ENCODE peak calls at places on chromosomes 4 and X, in ten cellular contexts. One of them, this sample, is unnamed.

GRCh38 chr4:111494971-111495370 is 650.3 kb upstream of the FAM241A start:
- DNase-seq in EL: peak
- DNase-seq in iPS-NIHi11: no peak
- DNase-seq in NT2/D1: no peak
- DNase-seq in fibroblast of the conjunctiva: no peak
- DNase-seq in lower leg skin: no peak
- DNase-seq in pancreas: no peak
- DNase-seq in hepatocyte: no peak
- DNase-seq in activated naive CD4-positive, alpha-beta T cell treated with anti-CD3 and anti-CD28 coated beads, Interleukin-2, amount 50 U/mL, for 72 hours: no peak
- DNase-seq in SK-N-DZ: no peak
- DNase-seq in this sample: no peak

GRCh38 chr4:108555701-108556100 is 64.7 kb upstream of the RPL34 start:
- DNase-seq in EL: no peak
- DNase-seq in iPS-NIHi11: no peak
- DNase-seq in NT2/D1: no peak
- DNase-seq in fibroblast of the conjunctiva: no peak
- DNase-seq in lower leg skin: no peak
- DNase-seq in pancreas: no peak
- DNase-seq in hepatocyte: no peak
- DNase-seq in activated naive CD4-positive, alpha-beta T cell treated with anti-CD3 and anti-CD28 coated beads, Interleukin-2, amount 50 U/mL, for 72 hours: no peak
- DNase-seq in SK-N-DZ: no peak
- DNase-seq in this sample: no peak

GRCh38 chrX:10618911-10619310 is 1.5 kb downstream of the MID1 start:
- DNase-seq in EL: peak
- DNase-seq in iPS-NIHi11: no peak
- DNase-seq in NT2/D1: no peak
- DNase-seq in fibroblast of the conjunctiva: no peak
- DNase-seq in lower leg skin: no peak
- DNase-seq in pancreas: no peak
- DNase-seq in hepatocyte: peak
- DNase-seq in activated naive CD4-positive, alpha-beta T cell treated with anti-CD3 and anti-CD28 coated beads, Interleukin-2, amount 50 U/mL, for 72 hours: no peak
- DNase-seq in SK-N-DZ: no peak
- DNase-seq in this sample: peak

GRCh38 chr4:186829740-186830449 is 106.2 kb upstream of the FAT1 start:
- DNase-seq in EL: peak
- DNase-seq in iPS-NIHi11: no peak
- DNase-seq in NT2/D1: no peak
- DNase-seq in fibroblast of the conjunctiva: no peak
- DNase-seq in lower leg skin: no peak
- DNase-seq in pancreas: no peak
- DNase-seq in hepatocyte: peak
- DNase-seq in activated naive CD4-positive, alpha-beta T cell treated with anti-CD3 and anti-CD28 coated beads, Interleukin-2, amount 50 U/mL, for 72 hours: no peak
- DNase-seq in SK-N-DZ: no peak
- DNase-seq in this sample: no peak

GRCh38 chr4:1249148-1249730 is 309 bp upstream of the CTBP1 start:
- DNase-seq in EL: peak
- DNase-seq in iPS-NIHi11: peak
- DNase-seq in NT2/D1: peak
- DNase-seq in fibroblast of the conjunctiva: peak
- DNase-seq in lower leg skin: no peak
- DNase-seq in pancreas: peak
- DNase-seq in hepatocyte: peak
- DNase-seq in activated naive CD4-positive, alpha-beta T cell treated with anti-CD3 and anti-CD28 coated beads, Interleukin-2, amount 50 U/mL, for 72 hours: peak
- DNase-seq in SK-N-DZ: peak
- DNase-seq in this sample: peak

GRCh38 chrX:39613508-39613921 is 484.2 kb downstream of the BCOR start:
- DNase-seq in EL: no peak
- DNase-seq in iPS-NIHi11: peak
- DNase-seq in NT2/D1: peak
- DNase-seq in fibroblast of the conjunctiva: no peak
- DNase-seq in lower leg skin: no peak
- DNase-seq in pancreas: peak
- DNase-seq in hepatocyte: peak
- DNase-seq in activated naive CD4-positive, alpha-beta T cell treated with anti-CD3 and anti-CD28 coated beads, Interleukin-2, amount 50 U/mL, for 72 hours: peak
- DNase-seq in SK-N-DZ: no peak
- DNase-seq in this sample: peak

GRCh38 chr4:144787365-144788263 is 141.7 kb downstream of the HHIP start:
- DNase-seq in EL: peak
- DNase-seq in iPS-NIHi11: peak
- DNase-seq in NT2/D1: peak
- DNase-seq in fibroblast of the conjunctiva: peak
- DNase-seq in lower leg skin: no peak
- DNase-seq in pancreas: no peak
- DNase-seq in hepatocyte: peak
- DNase-seq in activated naive CD4-positive, alpha-beta T cell treated with anti-CD3 and anti-CD28 coated beads, Interleukin-2, amount 50 U/mL, for 72 hours: no peak
- DNase-seq in SK-N-DZ: peak
- DNase-seq in this sample: no peak

GRCh38 chr4:87555751-87556619 is 26.8 kb upstream of the SPARCL1 start:
- DNase-seq in EL: peak
- DNase-seq in iPS-NIHi11: no peak
- DNase-seq in NT2/D1: no peak
- DNase-seq in fibroblast of the conjunctiva: peak
- DNase-seq in lower leg skin: no peak
- DNase-seq in pancreas: no peak
- DNase-seq in hepatocyte: no peak
- DNase-seq in activated naive CD4-positive, alpha-beta T cell treated with anti-CD3 and anti-CD28 coated beads, Interleukin-2, amount 50 U/mL, for 72 hours: no peak
- DNase-seq in SK-N-DZ: no peak
- DNase-seq in this sample: no peak

GRCh38 chr4:92969650-92970370 is 666.0 kb downstream of the GRID2 start:
- DNase-seq in EL: peak
- DNase-seq in iPS-NIHi11: peak
- DNase-seq in NT2/D1: no peak
- DNase-seq in fibroblast of the conjunctiva: peak
- DNase-seq in lower leg skin: no peak
- DNase-seq in pancreas: no peak
- DNase-seq in hepatocyte: peak
- DNase-seq in activated naive CD4-positive, alpha-beta T cell treated with anti-CD3 and anti-CD28 coated beads, Interleukin-2, amount 50 U/mL, for 72 hours: no peak
- DNase-seq in SK-N-DZ: no peak
- DNase-seq in this sample: no peak

GRCh38 chr4:180953572-180953971 is 1289.6 kb upstream of the TENM3 start:
- DNase-seq in EL: no peak
- DNase-seq in iPS-NIHi11: peak
- DNase-seq in NT2/D1: no peak
- DNase-seq in fibroblast of the conjunctiva: no peak
- DNase-seq in lower leg skin: no peak
- DNase-seq in pancreas: no peak
- DNase-seq in hepatocyte: no peak
- DNase-seq in activated naive CD4-positive, alpha-beta T cell treated with anti-CD3 and anti-CD28 coated beads, Interleukin-2, amount 50 U/mL, for 72 hours: no peak
- DNase-seq in SK-N-DZ: no peak
- DNase-seq in this sample: no peak

GRCh38 chr4:8295471-8295870 is 25.9 kb downstream of the HTRA3 start:
- DNase-seq in EL: no peak
- DNase-seq in iPS-NIHi11: no peak
- DNase-seq in NT2/D1: no peak
- DNase-seq in fibroblast of the conjunctiva: no peak
- DNase-seq in lower leg skin: no peak
- DNase-seq in pancreas: no peak
- DNase-seq in hepatocyte: no peak
- DNase-seq in activated naive CD4-positive, alpha-beta T cell treated with anti-CD3 and anti-CD28 coated beads, Interleukin-2, amount 50 U/mL, for 72 hours: no peak
- DNase-seq in SK-N-DZ: no peak
- DNase-seq in this sample: no peak

GRCh38 chr4:30386266-30386895 is 333.8 kb upstream of the PCDH7 start:
- DNase-seq in EL: peak
- DNase-seq in iPS-NIHi11: no peak
- DNase-seq in NT2/D1: no peak
- DNase-seq in fibroblast of the conjunctiva: no peak
- DNase-seq in lower leg skin: no peak
- DNase-seq in pancreas: no peak
- DNase-seq in hepatocyte: no peak
- DNase-seq in activated naive CD4-positive, alpha-beta T cell treated with anti-CD3 and anti-CD28 coated beads, Interleukin-2, amount 50 U/mL, for 72 hours: no peak
- DNase-seq in SK-N-DZ: no peak
- DNase-seq in this sample: no peak

GRCh38 chr4:72629540-72629939 is 60.5 kb upstream of the ADAMTS3 start:
- DNase-seq in EL: peak
- DNase-seq in iPS-NIHi11: no peak
- DNase-seq in NT2/D1: no peak
- DNase-seq in fibroblast of the conjunctiva: no peak
- DNase-seq in lower leg skin: no peak
- DNase-seq in pancreas: no peak
- DNase-seq in hepatocyte: no peak
- DNase-seq in activated naive CD4-positive, alpha-beta T cell treated with anti-CD3 and anti-CD28 coated beads, Interleukin-2, amount 50 U/mL, for 72 hours: no peak
- DNase-seq in SK-N-DZ: no peak
- DNase-seq in this sample: no peak

GRCh38 chrX:145817666-145818521 is at the start of gene SLITRK2:
- DNase-seq in EL: no peak
- DNase-seq in iPS-NIHi11: peak
- DNase-seq in NT2/D1: no peak
- DNase-seq in fibroblast of the conjunctiva: no peak
- DNase-seq in lower leg skin: no peak
- DNase-seq in pancreas: peak
- DNase-seq in hepatocyte: peak
- DNase-seq in activated naive CD4-positive, alpha-beta T cell treated with anti-CD3 and anti-CD28 coated beads, Interleukin-2, amount 50 U/mL, for 72 hours: no peak
- DNase-seq in SK-N-DZ: no peak
- DNase-seq in this sample: no peak

GRCh38 chr4:47017494-47017893 is 13.9 kb upstream of the GABRB1 start:
- DNase-seq in EL: peak
- DNase-seq in iPS-NIHi11: no peak
- DNase-seq in NT2/D1: no peak
- DNase-seq in fibroblast of the conjunctiva: no peak
- DNase-seq in lower leg skin: no peak
- DNase-seq in pancreas: no peak
- DNase-seq in hepatocyte: no peak
- DNase-seq in activated naive CD4-positive, alpha-beta T cell treated with anti-CD3 and anti-CD28 coated beads, Interleukin-2, amount 50 U/mL, for 72 hours: no peak
- DNase-seq in SK-N-DZ: no peak
- DNase-seq in this sample: no peak

This sample was measured in thyroid gland.